ENCODE peak calls at places on chromosomes 5 and 9, in seven cellular contexts. X, W, P, I, S, D and M are unnamed samples.

GRCh38 chr9:73073337-73074175 is 78.1 kb upstream of the ANXA1 start:
- DNase-seq in X (no peak), W (no peak), P (no peak), I (peak), S (no peak), D (peak), M (peak)

GRCh38 chr5:110386782-110387181 is 339.7 kb downstream of the TMEM232 start:
- DNase-seq in X (no peak), W (no peak), P (no peak), I (peak), S (no peak), D (peak), M (peak)

GRCh38 chr9:76658510-76659231 is 105.6 kb upstream of the PCA3 start:
- DNase-seq in X (peak), W (no peak), P (peak), I (peak), S (peak), D (peak), M (peak)

GRCh38 chr9:134983094-134983493 is 65.4 kb upstream of the FCN1 start:
- DNase-seq in X (peak), W (peak), P (peak), I (no peak), S (no peak), D (peak), M (no peak)

GRCh38 chr9:133740891-133741290 is 2.7 kb upstream of the SARDH start:
- DNase-seq in X (no peak), W (peak), P (no peak), I (no peak), S (no peak), D (no peak), M (no peak)

GRCh38 chr9:20262611-20263010 is 359.7 kb downstream of the MLLT3 start:
- DNase-seq in X (no peak), W (no peak), P (no peak), I (no peak), S (no peak), D (no peak), M (no peak)

GRCh38 chr9:69931340-69931739 is 110.7 kb downstream of the CFAP95 start:
- DNase-seq in X (no peak), W (no peak), P (no peak), I (no peak), S (no peak), D (peak), M (no peak)

GRCh38 chr5:13478831-13479465 is 465.5 kb downstream of the DNAH5 start:
- DNase-seq in X (peak), W (no peak), P (peak), I (no peak), S (no peak), D (peak), M (peak)

GRCh38 chr9:71737455-71737854 is 30.9 kb downstream of the CEMIP2 start:
- DNase-seq in X (no peak), W (no peak), P (no peak), I (no peak), S (no peak), D (peak), M (peak)

GRCh38 chr5:153713913-153714312 is 223.4 kb downstream of the GRIA1 start:
- DNase-seq in X (no peak), W (no peak), P (no peak), I (no peak), S (no peak), D (no peak), M (peak)

GRCh38 chr5:173530547-173530946 is 85.9 kb downstream of the BOD1 start:
- DNase-seq in X (peak), W (no peak), P (no peak), I (no peak), S (no peak), D (no peak), M (no peak)
- TF ChIP-seq CTCF in X (peak), W (no peak), P (peak), I (no peak), S (peak), D (peak), M (no peak)

GRCh38 chr5:57859626-57860025 is 377.0 kb upstream of the ACTBL2 start:
- DNase-seq in X (no peak), W (no peak), P (no peak), I (no peak), S (no peak), D (no peak), M (no peak)

GRCh38 chr5:57857696-57858095 is 375.1 kb upstream of the ACTBL2 start:
- DNase-seq in X (no peak), W (no peak), P (no peak), I (no peak), S (no peak), D (no peak), M (no peak)

GRCh38 chr5:57858905-57859304 is 376.3 kb upstream of the ACTBL2 start:
- DNase-seq in X (peak), W (no peak), P (no peak), I (no peak), S (no peak), D (no peak), M (no peak)

GRCh38 chr5:57863661-57864060 is 381.1 kb upstream of the ACTBL2 start:
- DNase-seq in X (no peak), W (no peak), P (no peak), I (peak), S (no peak), D (peak), M (peak)

GRCh38 chr5:57862471-57863282 is 380.1 kb upstream of the ACTBL2 start:
- DNase-seq in X (peak), W (no peak), P (no peak), I (peak), S (no peak), D (peak), M (peak)
- H3K4me3 ChIP-seq in X (no peak), W (no peak), P (no peak), I (no peak), S (no peak), D (no peak), M (no peak)

GRCh38 chr5:39713224-39713911 is 288.6 kb upstream of the DAB2 start:
- DNase-seq in X (no peak), W (no peak), P (no peak), I (peak), S (no peak), D (peak), M (no peak)

GRCh38 chr5:39712316-39713223 is 287.8 kb upstream of the DAB2 start:
- DNase-seq in X (no peak), W (no peak), P (no peak), I (no peak), S (no peak), D (no peak), M (no peak)

GRCh38 chr5:39714036-39714698 is 289.4 kb upstream of the DAB2 start:
- DNase-seq in X (peak), W (no peak), P (peak), I (peak), S (no peak), D (peak), M (peak)

GRCh38 chr5:39717186-39717897 is 292.6 kb upstream of the DAB2 start:
- DNase-seq in X (no peak), W (no peak), P (no peak), I (peak), S (no peak), D (peak), M (peak)

DNA sequence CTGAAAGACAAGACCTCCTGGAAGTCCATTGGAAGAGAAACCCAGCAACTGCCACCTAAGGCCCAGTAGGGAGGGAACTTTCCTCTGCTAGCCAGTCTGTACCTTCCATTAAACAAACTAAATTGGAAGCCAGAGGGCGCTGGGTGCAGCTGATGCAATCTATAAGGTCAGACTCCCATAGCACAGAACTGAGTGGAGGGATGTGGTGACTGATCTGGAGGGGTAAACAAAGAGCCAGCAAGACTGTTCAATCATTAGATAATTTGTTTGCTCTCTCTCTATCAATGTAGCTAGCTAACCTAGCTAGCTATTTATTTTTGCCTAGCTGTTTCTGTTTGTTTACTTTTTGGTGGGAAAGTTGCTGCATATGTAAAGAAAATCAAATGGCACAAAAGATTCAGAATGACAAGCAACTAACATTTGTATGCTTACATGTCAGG is 291.8 kb upstream of the DAB2 start:
- DNase-seq in X (peak), W (no peak), P (peak), I (peak), S (no peak), D (peak), M (peak)
- TF ChIP-seq CTCF in X (peak), W (no peak), P (peak), I (peak), S (peak), D (peak), M (peak)

GRCh38 chr5:111741270-111741669 is 15.7 kb downstream of the NREP start:
- DNase-seq in X (no peak), W (no peak), P (peak), I (no peak), S (no peak), D (peak), M (no peak)
- H3K4me3 ChIP-seq in X (no peak), W (no peak), P (peak), I (no peak), S (no peak), D (no peak), M (no peak)